ENCODE peak calls at places on chromosomes 4 and X, in nine cellular contexts. One of them, this sample, is unnamed.

GRCh38 chrX:8841911-8842310 is 40.7 kb upstream of the FAM9A start:
- DNase-seq in RWPE1: no peak
- DNase-seq in cardiac muscle cell: no peak
- DNase-seq in MCF 10A: no peak
- DNase-seq in vagina: no peak
- DNase-seq in B cell: no peak
- DNase-seq in breast epithelium: no peak
- DNase-seq in neural crest cell: no peak
- DNase-seq in AG04450: no peak
- DNase-seq in this sample: no peak

GRCh38 chrX:85419293-85419692 is 39.8 kb upstream of the POF1B start:
- DNase-seq in RWPE1: peak; percentile 3
- DNase-seq in cardiac muscle cell: no peak
- DNase-seq in MCF 10A: peak; percentile 34
- DNase-seq in vagina: no peak
- DNase-seq in B cell: no peak
- DNase-seq in breast epithelium: no peak
- DNase-seq in neural crest cell: no peak
- DNase-seq in AG04450: no peak
- DNase-seq in this sample: no peak

GRCh38 chr4:153087671-153088194 is 116.5 kb upstream of the TRIM2 start:
- DNase-seq in RWPE1: no peak
- DNase-seq in cardiac muscle cell: no peak
- DNase-seq in MCF 10A: no peak
- DNase-seq in vagina: no peak
- DNase-seq in B cell: no peak
- DNase-seq in breast epithelium: no peak
- DNase-seq in neural crest cell: no peak
- DNase-seq in AG04450: no peak
- DNase-seq in this sample: no peak

GRCh38 chr4:114015444-114015899 is 36.0 kb upstream of the ARSJ start:
- DNase-seq in RWPE1: peak; percentile 91
- DNase-seq in cardiac muscle cell: no peak
- DNase-seq in MCF 10A: peak; percentile 98
- DNase-seq in vagina: no peak
- DNase-seq in B cell: no peak
- DNase-seq in breast epithelium: no peak
- DNase-seq in neural crest cell: no peak
- DNase-seq in AG04450: peak; percentile 95
- DNase-seq in this sample: no peak

GRCh38 chrX:123219916-123220315 is 35.8 kb downstream of the GRIA3 start:
- DNase-seq in RWPE1: no peak
- DNase-seq in cardiac muscle cell: peak; percentile 43
- DNase-seq in MCF 10A: no peak
- DNase-seq in vagina: no peak
- DNase-seq in B cell: no peak
- DNase-seq in breast epithelium: no peak
- DNase-seq in neural crest cell: no peak
- DNase-seq in AG04450: no peak
- DNase-seq in this sample: no peak

GRCh38 chr4:13985824-13986223 is 358.3 kb upstream of the BOD1L1 start:
- DNase-seq in RWPE1: no peak
- DNase-seq in cardiac muscle cell: no peak
- DNase-seq in MCF 10A: no peak
- DNase-seq in vagina: no peak
- DNase-seq in B cell: no peak
- DNase-seq in breast epithelium: no peak
- DNase-seq in neural crest cell: no peak
- DNase-seq in AG04450: no peak
- DNase-seq in this sample: no peak

GRCh38 chr4:121464854-121465253 is 84.0 kb upstream of the QRFPR start:
- DNase-seq in RWPE1: no peak
- DNase-seq in cardiac muscle cell: no peak
- DNase-seq in MCF 10A: no peak
- DNase-seq in vagina: no peak
- DNase-seq in B cell: no peak
- DNase-seq in breast epithelium: no peak
- DNase-seq in neural crest cell: no peak
- DNase-seq in AG04450: no peak
- DNase-seq in this sample: no peak

GRCh38 chr4:141240671-141241070 is 20.0 kb downstream of the ZNF330 start:
- DNase-seq in RWPE1: no peak
- DNase-seq in cardiac muscle cell: no peak
- DNase-seq in MCF 10A: no peak
- DNase-seq in vagina: no peak
- DNase-seq in B cell: no peak
- DNase-seq in breast epithelium: no peak
- DNase-seq in neural crest cell: no peak
- DNase-seq in AG04450: no peak
- DNase-seq in this sample: no peak

GRCh38 chr4:131499139-131499873 is 1649.8 kb upstream of the PCDH10 start:
- DNase-seq in RWPE1: peak; percentile 8
- DNase-seq in cardiac muscle cell: no peak
- DNase-seq in MCF 10A: peak; percentile 89
- DNase-seq in vagina: no peak
- DNase-seq in B cell: no peak
- DNase-seq in breast epithelium: no peak
- DNase-seq in neural crest cell: no peak
- DNase-seq in AG04450: peak; percentile 81
- DNase-seq in this sample: no peak

GRCh38 chr4:102620697-102621497 is 119.7 kb downstream of the NFKB1 start:
- DNase-seq in RWPE1: peak; percentile 69
- DNase-seq in cardiac muscle cell: peak; percentile 66
- DNase-seq in MCF 10A: peak; percentile 77
- DNase-seq in vagina: no peak
- DNase-seq in B cell: peak; percentile 16
- DNase-seq in breast epithelium: no peak
- DNase-seq in neural crest cell: no peak
- DNase-seq in AG04450: peak; percentile 38
- DNase-seq in this sample: no peak

GRCh38 chr4:138115053-138115452 is 127.1 kb downstream of the SLC7A11 start:
- DNase-seq in RWPE1: no peak
- DNase-seq in cardiac muscle cell: no peak
- DNase-seq in MCF 10A: no peak
- DNase-seq in vagina: no peak
- DNase-seq in B cell: no peak
- DNase-seq in breast epithelium: no peak
- DNase-seq in neural crest cell: no peak
- DNase-seq in AG04450: no peak
- DNase-seq in this sample: no peak

GRCh38 chr4:182642831-182643230 is 274.4 kb downstream of the DCTD start:
- DNase-seq in RWPE1: peak; percentile 3
- DNase-seq in cardiac muscle cell: no peak
- DNase-seq in MCF 10A: peak; percentile 6
- DNase-seq in vagina: no peak
- DNase-seq in B cell: no peak
- DNase-seq in breast epithelium: no peak
- DNase-seq in neural crest cell: no peak
- DNase-seq in AG04450: no peak
- DNase-seq in this sample: no peak

GRCh38 chrX:29470029-29470428 is 745.3 kb upstream of the MAGEB2 start:
- DNase-seq in RWPE1: peak; percentile 17
- DNase-seq in cardiac muscle cell: no peak
- DNase-seq in MCF 10A: peak; percentile 71
- DNase-seq in vagina: no peak
- DNase-seq in B cell: no peak
- DNase-seq in breast epithelium: no peak
- DNase-seq in neural crest cell: no peak
- DNase-seq in AG04450: peak; percentile 29
- DNase-seq in this sample: no peak

GRCh38 chr4:62953752-62954151 is 1455.5 kb downstream of the TECRL start:
- DNase-seq in RWPE1: no peak
- DNase-seq in cardiac muscle cell: no peak
- DNase-seq in MCF 10A: no peak
- DNase-seq in vagina: no peak
- DNase-seq in B cell: no peak
- DNase-seq in breast epithelium: no peak
- DNase-seq in neural crest cell: no peak
- DNase-seq in AG04450: no peak
- DNase-seq in this sample: no peak

GRCh38 chr4:16524911-16525574 is 298.8 kb upstream of the TAPT1 start:
- DNase-seq in RWPE1: no peak
- DNase-seq in cardiac muscle cell: no peak
- DNase-seq in MCF 10A: no peak
- DNase-seq in vagina: no peak
- DNase-seq in B cell: no peak
- DNase-seq in breast epithelium: no peak
- DNase-seq in neural crest cell: no peak
- DNase-seq in AG04450: peak; percentile 76
- DNase-seq in this sample: no peak

GRCh38 chr4:53601251-53601764 is 10.0 kb upstream of the LNX1 start:
- DNase-seq in RWPE1: no peak
- DNase-seq in cardiac muscle cell: peak; percentile 43
- DNase-seq in MCF 10A: peak; percentile 44
- DNase-seq in vagina: no peak
- DNase-seq in B cell: peak; percentile 8
- DNase-seq in breast epithelium: peak; percentile 65
- DNase-seq in neural crest cell: peak; percentile 9
- DNase-seq in AG04450: no peak
- DNase-seq in this sample: no peak

GRCh38 chr4:6820695-6821094 is 38.2 kb downstream of the KIAA0232 start:
- DNase-seq in RWPE1: no peak
- DNase-seq in cardiac muscle cell: no peak
- DNase-seq in MCF 10A: no peak
- DNase-seq in vagina: no peak
- DNase-seq in B cell: no peak
- DNase-seq in breast epithelium: no peak
- DNase-seq in neural crest cell: no peak
- DNase-seq in AG04450: no peak
- DNase-seq in this sample: no peak
- TF ChIP-seq CTCF in RWPE1: no peak
- TF ChIP-seq CTCF in cardiac muscle cell: no peak
- TF ChIP-seq CTCF in MCF 10A: no peak
- TF ChIP-seq CTCF in vagina: no peak
- TF ChIP-seq CTCF in B cell: no peak
- TF ChIP-seq CTCF in breast epithelium: no peak
- TF ChIP-seq CTCF in neural crest cell: no peak
- TF ChIP-seq CTCF in AG04450: no peak
- TF ChIP-seq CTCF in this sample: no peak

DNA sequence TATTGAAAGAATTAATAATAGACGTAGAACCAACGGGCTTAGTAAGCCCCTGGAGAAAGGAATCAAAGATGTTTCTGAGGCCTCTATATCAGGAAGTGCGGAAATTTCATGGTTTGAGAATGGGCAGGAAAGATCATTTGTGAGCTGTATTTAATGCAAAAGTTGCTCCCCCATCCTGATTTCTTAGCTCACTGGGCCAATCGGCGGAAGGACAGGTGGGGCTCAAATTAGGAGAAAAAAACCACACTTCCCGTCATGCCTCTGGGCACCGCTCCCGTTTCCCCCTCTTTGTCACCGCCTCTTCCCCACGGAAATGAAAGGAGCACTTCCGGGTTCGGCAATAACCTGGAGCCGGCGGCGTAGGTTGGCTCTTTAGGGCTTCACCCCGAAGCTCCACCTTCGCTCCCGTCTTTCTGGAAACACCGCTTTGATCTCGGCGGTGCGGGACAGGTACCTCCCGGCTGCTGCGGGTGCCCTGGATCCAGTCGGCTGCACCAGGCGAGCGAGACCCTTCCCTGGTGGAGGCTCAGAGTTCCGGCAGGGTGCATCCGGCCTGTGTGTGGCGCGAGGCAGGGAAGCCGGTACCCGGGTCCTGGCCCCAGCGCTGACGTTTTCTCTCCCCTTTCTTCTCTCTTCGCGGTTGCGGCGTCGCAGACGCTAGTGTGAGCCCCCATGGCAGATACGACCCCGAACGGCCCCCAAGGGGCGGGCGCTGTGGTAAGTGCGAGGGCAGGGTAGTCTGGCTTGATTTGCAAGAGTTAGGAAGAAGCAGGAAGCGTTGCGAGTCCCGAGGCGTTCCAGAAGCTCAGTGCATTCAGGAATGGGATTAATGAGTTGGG is at the start of gene TMEM33:
- DNase-seq in RWPE1: peak; percentile 88
- DNase-seq in cardiac muscle cell: peak; percentile 88
- DNase-seq in MCF 10A: peak; percentile 96
- DNase-seq in vagina: no peak
- DNase-seq in B cell: peak; percentile 69
- DNase-seq in breast epithelium: peak; percentile 77
- DNase-seq in neural crest cell: peak; percentile 63
- DNase-seq in AG04450: peak; percentile 49
- DNase-seq in this sample: peak; percentile 46
- TF ChIP-seq CTCF in RWPE1: no peak
- TF ChIP-seq CTCF in cardiac muscle cell: peak; percentile 15
- TF ChIP-seq CTCF in MCF 10A: no peak
- TF ChIP-seq CTCF in vagina: peak; percentile 3
- TF ChIP-seq CTCF in B cell: no peak
- TF ChIP-seq CTCF in breast epithelium: peak; percentile 25
- TF ChIP-seq CTCF in neural crest cell: peak; percentile 48
- TF ChIP-seq CTCF in AG04450: peak; percentile 28
- TF ChIP-seq CTCF in this sample: no peak

GRCh38 chr4:110498420-110498819 is 22.5 kb downstream of the ENPEP start:
- DNase-seq in RWPE1: no peak
- DNase-seq in cardiac muscle cell: no peak
- DNase-seq in MCF 10A: no peak
- DNase-seq in vagina: no peak
- DNase-seq in B cell: no peak
- DNase-seq in breast epithelium: no peak
- DNase-seq in neural crest cell: no peak
- DNase-seq in AG04450: no peak
- DNase-seq in this sample: no peak
- TF ChIP-seq CTCF in RWPE1: no peak
- TF ChIP-seq CTCF in cardiac muscle cell: no peak
- TF ChIP-seq CTCF in MCF 10A: no peak
- TF ChIP-seq CTCF in vagina: no peak
- TF ChIP-seq CTCF in B cell: no peak
- TF ChIP-seq CTCF in breast epithelium: no peak
- TF ChIP-seq CTCF in neural crest cell: no peak
- TF ChIP-seq CTCF in AG04450: no peak
- TF ChIP-seq CTCF in this sample: no peak

GRCh38 chr4:185534850-185535761 is at the start of gene PDLIM3:
- DNase-seq in RWPE1: peak; percentile 29
- DNase-seq in cardiac muscle cell: peak; percentile 87
- DNase-seq in MCF 10A: no peak
- DNase-seq in vagina: no peak
- DNase-seq in B cell: peak; percentile 16
- DNase-seq in breast epithelium: peak; percentile 70
- DNase-seq in neural crest cell: peak; percentile 38
- DNase-seq in AG04450: no peak
- DNase-seq in this sample: no peak

GRCh38 chr4:185529413-185529812 is 5.9 kb downstream of the PDLIM3 start:
- DNase-seq in RWPE1: no peak
- DNase-seq in cardiac muscle cell: no peak
- DNase-seq in MCF 10A: no peak
- DNase-seq in vagina: no peak
- DNase-seq in B cell: no peak
- DNase-seq in breast epithelium: no peak
- DNase-seq in neural crest cell: no peak
- DNase-seq in AG04450: no peak
- DNase-seq in this sample: no peak

GRCh38 chr4:185534534-185534849 is 815 bp downstream of the PDLIM3 start:
- DNase-seq in RWPE1: no peak
- DNase-seq in cardiac muscle cell: no peak
- DNase-seq in MCF 10A: no peak
- DNase-seq in vagina: no peak
- DNase-seq in B cell: no peak
- DNase-seq in breast epithelium: no peak
- DNase-seq in neural crest cell: no peak
- DNase-seq in AG04450: no peak
- DNase-seq in this sample: no peak

GRCh38 chr4:185532795-185533324 is 2.4 kb downstream of the PDLIM3 start:
- DNase-seq in RWPE1: no peak
- DNase-seq in cardiac muscle cell: no peak
- DNase-seq in MCF 10A: no peak
- DNase-seq in vagina: no peak
- DNase-seq in B cell: no peak
- DNase-seq in breast epithelium: no peak
- DNase-seq in neural crest cell: no peak
- DNase-seq in AG04450: no peak
- DNase-seq in this sample: no peak

GRCh38 chr4:185532327-185532726 is 3.0 kb downstream of the PDLIM3 start:
- DNase-seq in RWPE1: no peak
- DNase-seq in cardiac muscle cell: no peak
- DNase-seq in MCF 10A: no peak
- DNase-seq in vagina: no peak
- DNase-seq in B cell: no peak
- DNase-seq in breast epithelium: no peak
- DNase-seq in neural crest cell: no peak
- DNase-seq in AG04450: no peak
- DNase-seq in this sample: no peak
- TF ChIP-seq CTCF in RWPE1: no peak
- TF ChIP-seq CTCF in cardiac muscle cell: no peak
- TF ChIP-seq CTCF in MCF 10A: no peak
- TF ChIP-seq CTCF in vagina: no peak
- TF ChIP-seq CTCF in B cell: no peak
- TF ChIP-seq CTCF in breast epithelium: no peak
- TF ChIP-seq CTCF in neural crest cell: no peak
- TF ChIP-seq CTCF in AG04450: no peak
- TF ChIP-seq CTCF in this sample: no peak

This sample was measured in natural killer cell.